ENCODE peak calls at places on chromosomes 4 and X, in six cellular contexts. One of them, this sample, is unnamed.

GRCh38 chr4:13168326-13168725 is 315.8 kb downstream of the RAB28 start:
- DNase-seq in stimulated activated CD4-positive, alpha-beta T cell treated with anti-CD3 and anti-CD28 coated beads, Interleukin-2, amount 100 ng/mL, for 24 hours: no peak
- DNase-seq in NCI-H1092: no peak
- DNase-seq in GM23248: no peak
- DNase-seq in EH: no peak
- DNase-seq in stimulated activated CD8-positive, alpha-beta memory T cell treated with anti-CD3 and anti-CD28 coated beads, Interleukin-4, amount 100 ng/mL, for 4 hours: no peak
- DNase-seq in this sample: no peak

GRCh38 chr4:41505161-41505653 is 32.8 kb upstream of the LIMCH1 start:
- DNase-seq in EH: peak
- DNase-seq in stimulated activated CD8-positive, alpha-beta memory T cell treated with anti-CD3 and anti-CD28 coated beads, Interleukin-4, amount 100 ng/mL, for 4 hours: no peak
- DNase-seq in GM23248: peak
- DNase-seq in NCI-H1092: peak
- DNase-seq in stimulated activated CD4-positive, alpha-beta T cell treated with anti-CD3 and anti-CD28 coated beads, Interleukin-2, amount 100 ng/mL, for 24 hours: no peak
- DNase-seq in this sample: no peak

GRCh38 chrX:134512566-134512965 is 52.6 kb downstream of the HPRT1 start:
- DNase-seq in NCI-H1092: no peak
- DNase-seq in EH: peak
- DNase-seq in stimulated activated CD8-positive, alpha-beta memory T cell treated with anti-CD3 and anti-CD28 coated beads, Interleukin-4, amount 100 ng/mL, for 4 hours: no peak
- DNase-seq in stimulated activated CD4-positive, alpha-beta T cell treated with anti-CD3 and anti-CD28 coated beads, Interleukin-2, amount 100 ng/mL, for 24 hours: no peak
- DNase-seq in GM23248: peak
- DNase-seq in this sample: no peak

GRCh38 chrX:101206471-101206870 is 13.1 kb upstream of the DRP2 start:
- DNase-seq in GM23248: peak
- DNase-seq in EH: peak
- DNase-seq in stimulated activated CD4-positive, alpha-beta T cell treated with anti-CD3 and anti-CD28 coated beads, Interleukin-2, amount 100 ng/mL, for 24 hours: no peak
- DNase-seq in stimulated activated CD8-positive, alpha-beta memory T cell treated with anti-CD3 and anti-CD28 coated beads, Interleukin-4, amount 100 ng/mL, for 4 hours: no peak
- DNase-seq in NCI-H1092: no peak
- DNase-seq in this sample: no peak

GRCh38 chrX:71871367-71871766 is 39.3 kb upstream of the NHSL2 start:
- DNase-seq in GM23248: peak
- DNase-seq in NCI-H1092: no peak
- DNase-seq in EH: peak
- DNase-seq in stimulated activated CD4-positive, alpha-beta T cell treated with anti-CD3 and anti-CD28 coated beads, Interleukin-2, amount 100 ng/mL, for 24 hours: peak
- DNase-seq in stimulated activated CD8-positive, alpha-beta memory T cell treated with anti-CD3 and anti-CD28 coated beads, Interleukin-4, amount 100 ng/mL, for 4 hours: no peak
- DNase-seq in this sample: no peak

GRCh38 chrX:71911023-71911730 is 532 bp downstream of the NHSL2 start:
- DNase-seq in stimulated activated CD8-positive, alpha-beta memory T cell treated with anti-CD3 and anti-CD28 coated beads, Interleukin-4, amount 100 ng/mL, for 4 hours: no peak
- DNase-seq in EH: no peak
- DNase-seq in GM23248: peak
- DNase-seq in NCI-H1092: no peak
- DNase-seq in stimulated activated CD4-positive, alpha-beta T cell treated with anti-CD3 and anti-CD28 coated beads, Interleukin-2, amount 100 ng/mL, for 24 hours: peak
- DNase-seq in this sample: peak

GRCh38 chrX:45846328-45846727 is 645.7 kb upstream of the DIPK2B start:
- DNase-seq in EH: no peak
- DNase-seq in NCI-H1092: no peak
- DNase-seq in stimulated activated CD4-positive, alpha-beta T cell treated with anti-CD3 and anti-CD28 coated beads, Interleukin-2, amount 100 ng/mL, for 24 hours: no peak
- DNase-seq in GM23248: no peak
- DNase-seq in stimulated activated CD8-positive, alpha-beta memory T cell treated with anti-CD3 and anti-CD28 coated beads, Interleukin-4, amount 100 ng/mL, for 4 hours: no peak
- DNase-seq in this sample: no peak

GRCh38 chr4:39233783-39234182 is 51.5 kb downstream of the WDR19 start:
- DNase-seq in stimulated activated CD8-positive, alpha-beta memory T cell treated with anti-CD3 and anti-CD28 coated beads, Interleukin-4, amount 100 ng/mL, for 4 hours: no peak
- DNase-seq in EH: no peak
- DNase-seq in NCI-H1092: no peak
- DNase-seq in stimulated activated CD4-positive, alpha-beta T cell treated with anti-CD3 and anti-CD28 coated beads, Interleukin-2, amount 100 ng/mL, for 24 hours: no peak
- DNase-seq in GM23248: no peak
- DNase-seq in this sample: no peak

GRCh38 chr4:125736057-125736456 is 421.3 kb downstream of the FAT4 start:
- DNase-seq in EH: peak
- DNase-seq in GM23248: peak
- DNase-seq in stimulated activated CD4-positive, alpha-beta T cell treated with anti-CD3 and anti-CD28 coated beads, Interleukin-2, amount 100 ng/mL, for 24 hours: no peak
- DNase-seq in stimulated activated CD8-positive, alpha-beta memory T cell treated with anti-CD3 and anti-CD28 coated beads, Interleukin-4, amount 100 ng/mL, for 4 hours: no peak
- DNase-seq in NCI-H1092: no peak
- DNase-seq in this sample: no peak

GRCh38 chr4:46277165-46277951 is 112.6 kb downstream of the GABRA2 start:
- DNase-seq in stimulated activated CD8-positive, alpha-beta memory T cell treated with anti-CD3 and anti-CD28 coated beads, Interleukin-4, amount 100 ng/mL, for 4 hours: no peak
- DNase-seq in NCI-H1092: no peak
- DNase-seq in stimulated activated CD4-positive, alpha-beta T cell treated with anti-CD3 and anti-CD28 coated beads, Interleukin-2, amount 100 ng/mL, for 24 hours: no peak
- DNase-seq in GM23248: no peak
- DNase-seq in EH: no peak
- DNase-seq in this sample: no peak

GRCh38 chr4:176011523-176011922 is 54.1 kb upstream of the WDR17 start:
- DNase-seq in GM23248: no peak
- DNase-seq in EH: no peak
- DNase-seq in NCI-H1092: no peak
- DNase-seq in stimulated activated CD8-positive, alpha-beta memory T cell treated with anti-CD3 and anti-CD28 coated beads, Interleukin-4, amount 100 ng/mL, for 4 hours: no peak
- DNase-seq in stimulated activated CD4-positive, alpha-beta T cell treated with anti-CD3 and anti-CD28 coated beads, Interleukin-2, amount 100 ng/mL, for 24 hours: no peak
- DNase-seq in this sample: no peak

GRCh38 chrX:113305496-113305895 is 464.9 kb upstream of the AMOT start:
- DNase-seq in NCI-H1092: no peak
- DNase-seq in stimulated activated CD8-positive, alpha-beta memory T cell treated with anti-CD3 and anti-CD28 coated beads, Interleukin-4, amount 100 ng/mL, for 4 hours: no peak
- DNase-seq in stimulated activated CD4-positive, alpha-beta T cell treated with anti-CD3 and anti-CD28 coated beads, Interleukin-2, amount 100 ng/mL, for 24 hours: no peak
- DNase-seq in EH: peak
- DNase-seq in GM23248: peak
- DNase-seq in this sample: no peak

GRCh38 chrX:470686-471085 is 84.0 kb upstream of the PPP2R3B start:
- DNase-seq in stimulated activated CD4-positive, alpha-beta T cell treated with anti-CD3 and anti-CD28 coated beads, Interleukin-2, amount 100 ng/mL, for 24 hours: no peak
- DNase-seq in stimulated activated CD8-positive, alpha-beta memory T cell treated with anti-CD3 and anti-CD28 coated beads, Interleukin-4, amount 100 ng/mL, for 4 hours: no peak
- DNase-seq in EH: no peak
- DNase-seq in NCI-H1092: no peak
- DNase-seq in GM23248: no peak
- DNase-seq in this sample: no peak